ENCODE peak calls at places on chromosomes 4 and X, in eight cellular contexts. One of them, this sample, is unnamed.

GRCh38 chr4:21795091-21795490 is 153.5 kb downstream of the KCNIP4 start:
- DNase-seq in HEK293T: no peak
- DNase-seq in DMS79 treated with DMSO at 0.1 percent for 48 hours: no peak
- DNase-seq in epithelial cell of esophagus: no peak
- DNase-seq in thyroid gland: no peak
- DNase-seq in M059J: peak
- DNase-seq in breast epithelium: no peak
- DNase-seq in stimulated activated CD4-positive, alpha-beta T cell treated with anti-CD3 and anti-CD28 coated beads, TNF-alpha, amount 100 ng/mL, for 48 hours: no peak
- DNase-seq in this sample: no peak

GRCh38 chrX:53251307-53251706 is 26.3 kb upstream of the KDM5C start:
- DNase-seq in breast epithelium: no peak
- DNase-seq in DMS79 treated with DMSO at 0.1 percent for 48 hours: no peak
- DNase-seq in HEK293T: no peak
- DNase-seq in thyroid gland: no peak
- DNase-seq in M059J: no peak
- DNase-seq in stimulated activated CD4-positive, alpha-beta T cell treated with anti-CD3 and anti-CD28 coated beads, TNF-alpha, amount 100 ng/mL, for 48 hours: no peak
- DNase-seq in epithelial cell of esophagus: no peak
- DNase-seq in this sample: no peak

GRCh38 chrX:134601240-134601639 is 57.0 kb downstream of the PLAC1 start:
- DNase-seq in epithelial cell of esophagus: peak
- DNase-seq in stimulated activated CD4-positive, alpha-beta T cell treated with anti-CD3 and anti-CD28 coated beads, TNF-alpha, amount 100 ng/mL, for 48 hours: no peak
- DNase-seq in breast epithelium: no peak
- DNase-seq in M059J: peak
- DNase-seq in DMS79 treated with DMSO at 0.1 percent for 48 hours: no peak
- DNase-seq in thyroid gland: no peak
- DNase-seq in HEK293T: no peak
- DNase-seq in this sample: no peak

GRCh38 chr4:153065286-153065685 is 129.2 kb downstream of the FHDC1 start:
- DNase-seq in breast epithelium: no peak
- DNase-seq in HEK293T: no peak
- DNase-seq in M059J: no peak
- DNase-seq in stimulated activated CD4-positive, alpha-beta T cell treated with anti-CD3 and anti-CD28 coated beads, TNF-alpha, amount 100 ng/mL, for 48 hours: no peak
- DNase-seq in DMS79 treated with DMSO at 0.1 percent for 48 hours: no peak
- DNase-seq in epithelial cell of esophagus: no peak
- DNase-seq in thyroid gland: peak
- DNase-seq in this sample: no peak

GRCh38 chr4:26839016-26839415 is 21.6 kb upstream of the STIM2 start:
- DNase-seq in thyroid gland: no peak
- DNase-seq in M059J: no peak
- DNase-seq in breast epithelium: no peak
- DNase-seq in HEK293T: no peak
- DNase-seq in stimulated activated CD4-positive, alpha-beta T cell treated with anti-CD3 and anti-CD28 coated beads, TNF-alpha, amount 100 ng/mL, for 48 hours: no peak
- DNase-seq in DMS79 treated with DMSO at 0.1 percent for 48 hours: no peak
- DNase-seq in epithelial cell of esophagus: no peak
- DNase-seq in this sample: no peak

GRCh38 chr4:15584785-15585184 is 70.4 kb downstream of the FBXL5 start:
- DNase-seq in M059J: no peak
- DNase-seq in breast epithelium: no peak
- DNase-seq in stimulated activated CD4-positive, alpha-beta T cell treated with anti-CD3 and anti-CD28 coated beads, TNF-alpha, amount 100 ng/mL, for 48 hours: no peak
- DNase-seq in epithelial cell of esophagus: no peak
- DNase-seq in HEK293T: no peak
- DNase-seq in DMS79 treated with DMSO at 0.1 percent for 48 hours: no peak
- DNase-seq in thyroid gland: no peak
- DNase-seq in this sample: no peak

GRCh38 chr4:158253350-158253980 is 43.2 kb downstream of the TMEM144 start:
- DNase-seq in HEK293T: peak
- DNase-seq in breast epithelium: peak
- DNase-seq in thyroid gland: peak
- DNase-seq in epithelial cell of esophagus: peak
- DNase-seq in DMS79 treated with DMSO at 0.1 percent for 48 hours: peak
- DNase-seq in M059J: peak
- DNase-seq in stimulated activated CD4-positive, alpha-beta T cell treated with anti-CD3 and anti-CD28 coated beads, TNF-alpha, amount 100 ng/mL, for 48 hours: no peak
- DNase-seq in this sample: peak

GRCh38 chr4:167321299-167321698 is 87.0 kb upstream of the SPOCK3 start:
- DNase-seq in DMS79 treated with DMSO at 0.1 percent for 48 hours: no peak
- DNase-seq in stimulated activated CD4-positive, alpha-beta T cell treated with anti-CD3 and anti-CD28 coated beads, TNF-alpha, amount 100 ng/mL, for 48 hours: no peak
- DNase-seq in epithelial cell of esophagus: no peak
- DNase-seq in M059J: no peak
- DNase-seq in breast epithelium: no peak
- DNase-seq in thyroid gland: no peak
- DNase-seq in HEK293T: no peak
- DNase-seq in this sample: no peak

GRCh38 chr4:33088713-33089112 is 2368.5 kb downstream of the PCDH7 start:
- DNase-seq in M059J: no peak
- DNase-seq in breast epithelium: no peak
- DNase-seq in stimulated activated CD4-positive, alpha-beta T cell treated with anti-CD3 and anti-CD28 coated beads, TNF-alpha, amount 100 ng/mL, for 48 hours: no peak
- DNase-seq in HEK293T: no peak
- DNase-seq in thyroid gland: no peak
- DNase-seq in DMS79 treated with DMSO at 0.1 percent for 48 hours: no peak
- DNase-seq in epithelial cell of esophagus: no peak
- DNase-seq in this sample: no peak

GRCh38 chr4:57981123-57981522 is 870.9 kb upstream of the IGFBP7 start:
- DNase-seq in M059J: no peak
- DNase-seq in DMS79 treated with DMSO at 0.1 percent for 48 hours: no peak
- DNase-seq in stimulated activated CD4-positive, alpha-beta T cell treated with anti-CD3 and anti-CD28 coated beads, TNF-alpha, amount 100 ng/mL, for 48 hours: no peak
- DNase-seq in thyroid gland: no peak
- DNase-seq in epithelial cell of esophagus: no peak
- DNase-seq in HEK293T: no peak
- DNase-seq in breast epithelium: no peak
- DNase-seq in this sample: no peak

This sample was measured in ureter.